ENCODE peak calls at places on chromosomes 3 and 15, in nine cellular contexts. One of them, this sample, is unnamed.

GRCh38 chr3:53382106-53382505 is 34.8 kb upstream of the DCP1A start:
- DNase-seq in KBM-7: no peak
- DNase-seq in amniotic stem cell: no peak
- DNase-seq in cerebellum: no peak
- DNase-seq in NCI-H1105: no peak
- DNase-seq in tibial nerve: no peak
- DNase-seq in putamen: no peak
- DNase-seq in T-helper 9 cell: no peak
- DNase-seq in A549: peak
- DNase-seq in this sample: no peak

GRCh38 chr3:182597621-182598041 is 195.7 kb upstream of the ATP11B start:
- DNase-seq in amniotic stem cell: no peak
- DNase-seq in T-helper 9 cell: no peak
- DNase-seq in cerebellum: no peak
- DNase-seq in A549: no peak
- DNase-seq in KBM-7: no peak
- DNase-seq in tibial nerve: no peak
- DNase-seq in NCI-H1105: no peak
- DNase-seq in putamen: no peak
- DNase-seq in this sample: no peak

GRCh38 chr15:71570736-71571135 is 239.6 kb upstream of the NR2E3 start:
- DNase-seq in amniotic stem cell: no peak
- DNase-seq in cerebellum: no peak
- DNase-seq in KBM-7: no peak
- DNase-seq in A549: no peak
- DNase-seq in tibial nerve: no peak
- DNase-seq in putamen: no peak
- DNase-seq in NCI-H1105: no peak
- DNase-seq in T-helper 9 cell: no peak
- DNase-seq in this sample: no peak

GRCh38 chr3:104825116-104825515 is 541.6 kb upstream of the ALCAM start:
- DNase-seq in tibial nerve: no peak
- DNase-seq in KBM-7: no peak
- DNase-seq in A549: no peak
- DNase-seq in NCI-H1105: no peak
- DNase-seq in putamen: no peak
- DNase-seq in cerebellum: no peak
- DNase-seq in T-helper 9 cell: no peak
- DNase-seq in amniotic stem cell: no peak
- DNase-seq in this sample: no peak

GRCh38 chr15:82864967-82865366 is 55.5 kb downstream of the WHAMM start:
- DNase-seq in T-helper 9 cell: no peak
- DNase-seq in KBM-7: no peak
- DNase-seq in amniotic stem cell: no peak
- DNase-seq in tibial nerve: no peak
- DNase-seq in A549: no peak
- DNase-seq in putamen: no peak
- DNase-seq in NCI-H1105: no peak
- DNase-seq in cerebellum: no peak
- DNase-seq in this sample: no peak

GRCh38 chr3:168952551-168952950 is 711.0 kb downstream of the MECOM start:
- DNase-seq in tibial nerve: no peak
- DNase-seq in cerebellum: no peak
- DNase-seq in A549: peak
- DNase-seq in T-helper 9 cell: no peak
- DNase-seq in NCI-H1105: no peak
- DNase-seq in amniotic stem cell: no peak
- DNase-seq in putamen: no peak
- DNase-seq in KBM-7: peak
- DNase-seq in this sample: no peak

GRCh38 chr15:55546718-55547117 is 38.7 kb upstream of the DNAAF4 start:
- DNase-seq in amniotic stem cell: no peak
- DNase-seq in A549: no peak
- DNase-seq in cerebellum: no peak
- DNase-seq in putamen: no peak
- DNase-seq in tibial nerve: no peak
- DNase-seq in KBM-7: no peak
- DNase-seq in NCI-H1105: no peak
- DNase-seq in T-helper 9 cell: no peak
- DNase-seq in this sample: no peak

GRCh38 chr3:113531826-113532697 is at the start of gene SIDT1:
- DNase-seq in A549: peak
- DNase-seq in tibial nerve: no peak
- DNase-seq in cerebellum: peak
- DNase-seq in amniotic stem cell: no peak
- DNase-seq in NCI-H1105: peak
- DNase-seq in KBM-7: peak
- DNase-seq in T-helper 9 cell: peak
- DNase-seq in putamen: no peak
- DNase-seq in this sample: peak

GRCh38 chr3:121985841-121986240 is 36.2 kb downstream of the ILDR1 start:
- DNase-seq in tibial nerve: no peak
- DNase-seq in NCI-H1105: no peak
- DNase-seq in amniotic stem cell: no peak
- DNase-seq in KBM-7: no peak
- DNase-seq in T-helper 9 cell: no peak
- DNase-seq in putamen: no peak
- DNase-seq in A549: no peak
- DNase-seq in cerebellum: no peak
- DNase-seq in this sample: no peak

GRCh38 chr3:55159016-55159415 is 231.2 kb upstream of the LRTM1 start:
- DNase-seq in amniotic stem cell: no peak
- DNase-seq in cerebellum: no peak
- DNase-seq in putamen: no peak
- DNase-seq in T-helper 9 cell: no peak
- DNase-seq in tibial nerve: no peak
- DNase-seq in KBM-7: no peak
- DNase-seq in A549: no peak
- DNase-seq in NCI-H1105: no peak
- DNase-seq in this sample: no peak

GRCh38 chr15:85542895-85543331 is 162.5 kb downstream of the AKAP13 start:
- DNase-seq in T-helper 9 cell: no peak
- DNase-seq in tibial nerve: no peak
- DNase-seq in cerebellum: no peak
- DNase-seq in A549: no peak
- DNase-seq in amniotic stem cell: no peak
- DNase-seq in putamen: no peak
- DNase-seq in KBM-7: no peak
- DNase-seq in NCI-H1105: peak
- DNase-seq in this sample: no peak

GRCh38 chr3:10185804-10186762 is 21.4 kb downstream of the IRAK2 start:
- DNase-seq in T-helper 9 cell: no peak
- DNase-seq in putamen: no peak
- DNase-seq in NCI-H1105: no peak
- DNase-seq in amniotic stem cell: no peak
- DNase-seq in tibial nerve: no peak
- DNase-seq in cerebellum: no peak
- DNase-seq in A549: no peak
- DNase-seq in KBM-7: peak
- DNase-seq in this sample: no peak

GRCh38 chr15:67584157-67584556 is 41.7 kb downstream of the MAP2K5 start:
- DNase-seq in putamen: no peak
- DNase-seq in NCI-H1105: no peak
- DNase-seq in tibial nerve: no peak
- DNase-seq in A549: no peak
- DNase-seq in T-helper 9 cell: no peak
- DNase-seq in amniotic stem cell: no peak
- DNase-seq in KBM-7: no peak
- DNase-seq in cerebellum: no peak
- DNase-seq in this sample: no peak

GRCh38 chr15:101454365-101454764 is 35.1 kb downstream of the PCSK6 start:
- DNase-seq in NCI-H1105: no peak
- DNase-seq in amniotic stem cell: no peak
- DNase-seq in putamen: no peak
- DNase-seq in A549: no peak
- DNase-seq in tibial nerve: no peak
- DNase-seq in T-helper 9 cell: no peak
- DNase-seq in cerebellum: no peak
- DNase-seq in KBM-7: no peak
- DNase-seq in this sample: no peak

GRCh38 chr3:11186771-11187170 is 32.5 kb downstream of the HRH1 start:
- DNase-seq in cerebellum: no peak
- DNase-seq in tibial nerve: no peak
- DNase-seq in A549: no peak
- DNase-seq in NCI-H1105: no peak
- DNase-seq in putamen: no peak
- DNase-seq in T-helper 9 cell: no peak
- DNase-seq in KBM-7: no peak
- DNase-seq in amniotic stem cell: no peak
- DNase-seq in this sample: no peak

GRCh38 chr15:62828364-62828763 is 214.2 kb upstream of the TPM1 start:
- DNase-seq in KBM-7: no peak
- DNase-seq in tibial nerve: no peak
- DNase-seq in amniotic stem cell: no peak
- DNase-seq in putamen: no peak
- DNase-seq in cerebellum: no peak
- DNase-seq in A549: no peak
- DNase-seq in NCI-H1105: no peak
- DNase-seq in T-helper 9 cell: no peak
- DNase-seq in this sample: no peak

GRCh38 chr15:69736161-69736560 is 283.5 kb downstream of the RPLP1 start:
- DNase-seq in KBM-7: no peak
- DNase-seq in A549: no peak
- DNase-seq in amniotic stem cell: no peak
- DNase-seq in putamen: no peak
- DNase-seq in T-helper 9 cell: no peak
- DNase-seq in NCI-H1105: no peak
- DNase-seq in cerebellum: no peak
- DNase-seq in tibial nerve: no peak
- DNase-seq in this sample: no peak

GRCh38 chr3:30873667-30874066 is 20.8 kb downstream of the GADL1 start:
- DNase-seq in T-helper 9 cell: no peak
- DNase-seq in amniotic stem cell: no peak
- DNase-seq in KBM-7: no peak
- DNase-seq in tibial nerve: no peak
- DNase-seq in cerebellum: no peak
- DNase-seq in A549: no peak
- DNase-seq in NCI-H1105: no peak
- DNase-seq in putamen: no peak
- DNase-seq in this sample: no peak

GRCh38 chr15:54803139-54803808 is 393.5 kb downstream of the RSL24D1 start:
- DNase-seq in T-helper 9 cell: no peak
- DNase-seq in A549: peak
- DNase-seq in amniotic stem cell: no peak
- DNase-seq in KBM-7: peak
- DNase-seq in cerebellum: no peak
- DNase-seq in NCI-H1105: no peak
- DNase-seq in putamen: no peak
- DNase-seq in tibial nerve: no peak
- DNase-seq in this sample: no peak

GRCh38 chr15:72809329-72809728 is 25.8 kb upstream of the ADPGK start:
- DNase-seq in tibial nerve: no peak
- DNase-seq in NCI-H1105: no peak
- DNase-seq in putamen: no peak
- DNase-seq in amniotic stem cell: no peak
- DNase-seq in KBM-7: no peak
- DNase-seq in cerebellum: no peak
- DNase-seq in A549: no peak
- DNase-seq in T-helper 9 cell: no peak
- DNase-seq in this sample: peak

GRCh38 chr3:16290007-16290826 is 25.2 kb downstream of the OXNAD1 start:
- DNase-seq in NCI-H1105: no peak
- DNase-seq in T-helper 9 cell: peak
- DNase-seq in cerebellum: peak
- DNase-seq in A549: peak
- DNase-seq in KBM-7: peak
- DNase-seq in putamen: no peak
- DNase-seq in tibial nerve: no peak
- DNase-seq in amniotic stem cell: peak
- DNase-seq in this sample: peak

GRCh38 chr3:182258538-182259177 is 534.6 kb upstream of the ATP11B start:
- DNase-seq in KBM-7: peak
- DNase-seq in amniotic stem cell: no peak
- DNase-seq in cerebellum: no peak
- DNase-seq in T-helper 9 cell: no peak
- DNase-seq in NCI-H1105: peak
- DNase-seq in A549: peak
- DNase-seq in putamen: peak
- DNase-seq in tibial nerve: no peak
- DNase-seq in this sample: no peak

GRCh38 chr3:151362798-151363197 is 21.8 kb downstream of the P2RY12 start:
- DNase-seq in cerebellum: no peak
- DNase-seq in tibial nerve: no peak
- DNase-seq in KBM-7: no peak
- DNase-seq in T-helper 9 cell: no peak
- DNase-seq in A549: no peak
- DNase-seq in NCI-H1105: no peak
- DNase-seq in amniotic stem cell: no peak
- DNase-seq in putamen: no peak
- DNase-seq in this sample: no peak

GRCh38 chr3:168093790-168094189 is 1.9 kb downstream of the GOLIM4 start:
- DNase-seq in cerebellum: no peak
- DNase-seq in putamen: no peak
- DNase-seq in KBM-7: no peak
- DNase-seq in T-helper 9 cell: no peak
- DNase-seq in A549: no peak
- DNase-seq in amniotic stem cell: no peak
- DNase-seq in NCI-H1105: no peak
- DNase-seq in tibial nerve: no peak
- DNase-seq in this sample: no peak

GRCh38 chr15:96027501-96027900 is 303.0 kb upstream of the NR2F2 start:
- DNase-seq in amniotic stem cell: no peak
- DNase-seq in T-helper 9 cell: no peak
- DNase-seq in A549: no peak
- DNase-seq in tibial nerve: no peak
- DNase-seq in KBM-7: no peak
- DNase-seq in cerebellum: no peak
- DNase-seq in putamen: no peak
- DNase-seq in NCI-H1105: no peak
- DNase-seq in this sample: no peak

GRCh38 chr15:76996526-76997401 is 1.8 kb downstream of the PSTPIP1 start:
- DNase-seq in NCI-H1105: no peak
- DNase-seq in A549: no peak
- DNase-seq in tibial nerve: peak
- DNase-seq in T-helper 9 cell: peak
- DNase-seq in amniotic stem cell: no peak
- DNase-seq in putamen: no peak
- DNase-seq in cerebellum: peak
- DNase-seq in KBM-7: no peak
- DNase-seq in this sample: no peak

GRCh38 chr15:78542647-78543046 is 2.4 kb downstream of the PSMA4 start:
- DNase-seq in A549: no peak
- DNase-seq in amniotic stem cell: no peak
- DNase-seq in cerebellum: no peak
- DNase-seq in T-helper 9 cell: no peak
- DNase-seq in putamen: no peak
- DNase-seq in tibial nerve: no peak
- DNase-seq in KBM-7: no peak
- DNase-seq in NCI-H1105: no peak
- DNase-seq in this sample: no peak

GRCh38 chr15:83106994-83107840 is at the start of gene TM6SF1:
- DNase-seq in putamen: no peak
- DNase-seq in KBM-7: peak
- DNase-seq in A549: no peak
- DNase-seq in T-helper 9 cell: no peak
- DNase-seq in tibial nerve: no peak
- DNase-seq in cerebellum: no peak
- DNase-seq in NCI-H1105: no peak
- DNase-seq in amniotic stem cell: no peak
- DNase-seq in this sample: no peak

GRCh38 chr3:128275316-128276150 is 122.3 kb downstream of the EEFSEC start:
- DNase-seq in A549: no peak
- DNase-seq in tibial nerve: no peak
- DNase-seq in amniotic stem cell: no peak
- DNase-seq in KBM-7: no peak
- DNase-seq in putamen: no peak
- DNase-seq in T-helper 9 cell: no peak
- DNase-seq in NCI-H1105: no peak
- DNase-seq in cerebellum: no peak
- DNase-seq in this sample: no peak

GRCh38 chr3:29822051-29822450 is 541.2 kb downstream of the RBMS3 start:
- DNase-seq in tibial nerve: no peak
- DNase-seq in cerebellum: no peak
- DNase-seq in amniotic stem cell: no peak
- DNase-seq in KBM-7: no peak
- DNase-seq in A549: no peak
- DNase-seq in putamen: no peak
- DNase-seq in T-helper 9 cell: no peak
- DNase-seq in NCI-H1105: no peak
- DNase-seq in this sample: no peak

GRCh38 chr3:186254676-186255665 is 107.1 kb downstream of the DGKG start:
- DNase-seq in KBM-7: peak
- DNase-seq in T-helper 9 cell: no peak
- DNase-seq in cerebellum: no peak
- DNase-seq in tibial nerve: no peak
- DNase-seq in A549: no peak
- DNase-seq in amniotic stem cell: no peak
- DNase-seq in NCI-H1105: no peak
- DNase-seq in putamen: peak
- DNase-seq in this sample: peak